ENCODE peak calls at places on chromosome 4, in ten cellular contexts. R is cardiac muscle cell, B is right lobe of liver, F is fibroblast of mammary gland, H is astrocyte of the spinal cord, S is GM06990, Y is body of pancreas, M is A549, K is HCT116, V is right atrium auricular region. Q is an unnamed sample.

GRCh38 chr4:125390126-125390525 is 75.4 kb downstream of the FAT4 start:
- DNase-seq in B (no peak), S (no peak), F (peak; percentile 93), Y (no peak), R (peak; percentile 66), V (no peak), H (peak; percentile 86), M (no peak), K (no peak), Q (peak; percentile 66)

GRCh38 chr4:78312989-78313753 is 238.4 kb upstream of the ANXA3 start:
- DNase-seq in V (no peak), R (peak; percentile 48), S (no peak), M (no peak), Y (no peak), K (no peak), B (no peak), F (no peak), H (no peak), Q (no peak)

GRCh38 chr4:118173126-118173525 is 138.8 kb downstream of the NDST3 start:
- DNase-seq in Y (no peak), V (no peak), H (no peak), R (peak; percentile 27), B (no peak), K (no peak), S (no peak), F (no peak), M (no peak), Q (peak; percentile 33)

GRCh38 chr4:168451744-168452394 is 28.4 kb downstream of the DDX60L start:
- DNase-seq in R (peak; percentile 65), B (no peak), H (peak; percentile 70), S (no peak), F (peak; percentile 87), Y (no peak), M (no peak), V (no peak), K (peak; percentile 68), Q (peak; percentile 82)

GRCh38 chr4:70564033-70564432 is 28.0 kb upstream of the AMBN start:
- DNase-seq in M (no peak), Y (no peak), R (no peak), K (no peak), S (no peak), H (no peak), B (no peak), V (no peak), F (no peak), Q (no peak)

GRCh38 chr4:119729815-119730643 is 101.4 kb upstream of the PDE5A start:
- DNase-seq in Y (peak; percentile 40), V (no peak), S (no peak), H (peak; percentile 85), F (peak; percentile 87), R (peak; percentile 73), K (peak; percentile 15), B (peak; percentile 60), M (peak; percentile 26), Q (peak; percentile 95)

GRCh38 chr4:180333156-180333555 is 1910.0 kb upstream of the TENM3 start:
- DNase-seq in R (no peak), B (no peak), Y (no peak), M (no peak), K (no peak), V (no peak), F (no peak), S (no peak), H (peak; percentile 22), Q (no peak)

GRCh38 chr4:48947731-48948130 is 38.3 kb upstream of the CWH43 start:
- DNase-seq in Y (no peak), F (no peak), K (no peak), S (no peak), R (no peak), B (no peak), M (no peak), V (no peak), H (no peak), Q (no peak)

GRCh38 chr4:179485781-179486180 is 2043.5 kb upstream of the AGA start:
- DNase-seq in B (no peak), Y (no peak), S (no peak), K (no peak), M (no peak), H (no peak), V (no peak), F (no peak), R (no peak), Q (no peak)

GRCh38 chr4:139454646-139455045 is 725 bp downstream of the RAB33B start:
- DNase-seq in H (peak; percentile 13), S (no peak), R (no peak), K (no peak), Y (no peak), F (peak; percentile 10), V (no peak), M (no peak), B (no peak), Q (no peak)

GRCh38 chr4:145404754-145405153 is 76.9 kb upstream of the SMAD1 start:
- DNase-seq in H (no peak), Y (no peak), S (no peak), K (no peak), R (no peak), B (no peak), F (no peak), V (no peak), M (no peak), Q (no peak)

GRCh38 chr4:80362578-80363181 is 27.1 kb downstream of the CFAP299 start:
- DNase-seq in F (peak; percentile 43), K (peak; percentile 4), R (peak; percentile 59), M (no peak), H (peak; percentile 55), V (no peak), S (no peak), Y (no peak), B (no peak), Q (peak; percentile 22)

GRCh38 chr4:99383833-99384392 is 31.4 kb upstream of the ADH1C start:
- DNase-seq in B (peak; percentile 73), F (peak; percentile 98), V (peak; percentile 79), M (no peak), R (peak; percentile 94), H (peak; percentile 64), K (no peak), S (no peak), Y (peak; percentile 51), Q (peak; percentile 94)

GRCh38 chr4:109921384-109921808 is 8.7 kb downstream of the EGF start:
- DNase-seq in M (peak; percentile 18), Y (no peak), S (no peak), K (no peak), H (peak; percentile 83), B (no peak), R (peak; percentile 57), F (peak; percentile 74), V (no peak), Q (peak; percentile 60)

GRCh38 chr4:31573554-31573953 is 853.4 kb downstream of the PCDH7 start:
- DNase-seq in B (no peak), R (no peak), Y (no peak), M (no peak), F (no peak), S (no peak), H (no peak), V (no peak), K (no peak), Q (no peak)

GRCh38 chr4:6155996-6156395 is 44.4 kb downstream of the JAKMIP1 start:
- DNase-seq in M (no peak), S (no peak), V (no peak), F (no peak), H (no peak), Y (no peak), K (no peak), B (no peak), R (no peak), Q (no peak)

GRCh38 chr4:3107271-3108185 is 33.0 kb downstream of the HTT start:
- DNase-seq in V (no peak), B (no peak), H (no peak), S (no peak), R (no peak), M (no peak), F (peak; percentile 84), Y (no peak), K (no peak), Q (peak; percentile 82)

GRCh38 chr4:113183032-113183573 is 133.7 kb downstream of the ANK2 start:
- DNase-seq in F (no peak), V (no peak), S (no peak), R (no peak), K (no peak), H (no peak), M (no peak), B (no peak), Y (no peak), Q (no peak)

GRCh38 chr4:101078950-101079349 is 268.4 kb downstream of the PPP3CA start:
- DNase-seq in B (no peak), M (no peak), S (no peak), H (no peak), Y (no peak), K (no peak), V (no peak), F (no peak), R (no peak), Q (no peak)

GRCh38 chr4:86963697-86964096 is 28.9 kb downstream of the AFF1 start:
- DNase-seq in Y (no peak), F (peak; percentile 62), M (no peak), V (no peak), K (peak; percentile 50), S (no peak), H (no peak), R (no peak), B (no peak), Q (no peak)

GRCh38 chr4:168835880-168836454 is 174.1 kb downstream of the CBR4 start:
- DNase-seq in F (no peak), M (no peak), B (no peak), K (no peak), V (no peak), H (no peak), R (no peak), S (no peak), Y (no peak), Q (no peak)

GRCh38 chr4:122129061-122129460 is 23.1 kb upstream of the BLTP1 start:
- DNase-seq in Y (no peak), B (no peak), V (no peak), R (no peak), M (no peak), K (no peak), H (no peak), S (no peak), F (no peak), Q (no peak)
- H3K4me3 ChIP-seq in Y (no peak overlapping the region), B (no peak overlapping the region), V (no peak overlapping the region), R (no peak overlapping the region), M (no peak overlapping the region), K (no peak overlapping the region), H (no peak overlapping the region), S (no peak overlapping the region), F (no peak overlapping the region), Q (no peak overlapping the region)

GRCh38 chr4:184573701-184574100 is 75.5 kb downstream of the CASP3 start:
- DNase-seq in B (no peak), H (no peak), V (no peak), M (no peak), F (no peak), R (no peak), S (no peak), K (no peak), Y (no peak), Q (no peak)
- TF ChIP-seq CTCF in B (no peak), H (no peak), V (no peak), M (no peak), F (no peak), R (no peak), S (no peak), K (no peak), Y (no peak), Q (no peak)

GRCh38 chr4:151012376-151012775 is 2.7 kb downstream of the LRBA start:
- DNase-seq in Y (no peak), S (no peak), H (no peak), K (no peak), F (no peak), B (no peak), R (no peak), M (no peak), V (no peak), Q (no peak)
- H3K4me3 ChIP-seq in Y (peak overlapping the region; percentile 6), S (peak overlapping the region; percentile 95), H (no peak overlapping the region), K (no peak overlapping the region), F (no peak overlapping the region), B (no peak overlapping the region), R (peak overlapping the region; percentile 99), M (no peak overlapping the region), V (no peak overlapping the region), Q (no peak overlapping the region)

GRCh38 chr4:184453402-184454160 is 20.8 kb downstream of the IRF2 start:
- DNase-seq in V (no peak), B (no peak), M (no peak), K (no peak), H (peak; percentile 80), R (peak; percentile 82), Y (no peak), S (peak; percentile 23), F (peak; percentile 85), Q (peak; percentile 83)
- TF ChIP-seq CTCF in V (no peak), B (no peak), M (no peak), K (no peak), H (no peak), R (no peak), Y (no peak), S (no peak), F (no peak), Q (no peak)

Q was measured in fibroblast of villous mesenchyme.